ENCODE peak calls at places on chromosomes 13 and 19, in nine cellular contexts. M is T-helper 1 cell; G is NCI-H774; E is activated CD4-positive, alpha-beta T cell treated with anti-CD3 and anti-CD28 coated beads for 24 hours; J is EH; V is brain microvascular endothelial cell; L is NCI-H460; K is ELF-1; H is activated T-helper 1 cell treated with Interleukin-2 at 50 U/mL for 16 hours. W is an unnamed sample.

GRCh38 chr13:64912141-64912540 is 2318.0 kb downstream of the PCDH9 start:
- DNase-seq in K (no peak), H (no peak), L (no peak), V (peak), M (no peak), E (no peak), J (peak), G (no peak), W (no peak)

GRCh38 chr13:44273991-44274810 is 99.4 kb upstream of the SERP2 start:
- DNase-seq in J (peak), H (no peak), V (no peak), L (no peak), M (no peak), E (peak), G (peak), K (no peak), W (no peak)

GRCh38 chr13:48138270-48138669 is 43.4 kb upstream of the MED4 start:
- DNase-seq in L (no peak), G (no peak), K (no peak), H (no peak), V (no peak), M (no peak), J (no peak), E (peak), W (no peak)

GRCh38 chr19:7699422-7700127 is 2.4 kb downstream of the FCER2 start:
- DNase-seq in K (no peak), J (no peak), H (no peak), G (no peak), L (no peak), V (no peak), M (no peak), E (peak), W (no peak)

GRCh38 chr13:23871616-23872220 is 17.5 kb downstream of the MIPEP start:
- DNase-seq in J (peak), K (no peak), L (peak), H (no peak), G (peak), M (no peak), E (no peak), V (no peak), W (no peak)

GRCh38 chr19:48433337-48433736 is 12.4 kb upstream of the GRWD1 start:
- DNase-seq in M (no peak), E (no peak), L (no peak), H (no peak), K (no peak), G (no peak), V (no peak), J (no peak), W (no peak)

GRCh38 chr13:57933606-57934005 is 302.1 kb downstream of the PCDH17 start:
- DNase-seq in L (no peak), G (no peak), V (no peak), H (no peak), M (no peak), K (no peak), J (no peak), E (no peak), W (no peak)

GRCh38 chr13:23505007-23505406 is 65.2 kb upstream of the TNFRSF19 start:
- DNase-seq in J (peak), H (no peak), K (peak), V (peak), M (no peak), G (no peak), L (no peak), E (no peak), W (no peak)

GRCh38 chr13:38421590-38422560 is 72.2 kb downstream of the UFM1 start:
- DNase-seq in K (no peak), V (peak), J (no peak), M (no peak), H (no peak), E (no peak), G (no peak), L (no peak), W (no peak)

GRCh38 chr19:53647350-53647749 is 15.6 kb downstream of the DPRX start:
- DNase-seq in H (no peak), J (no peak), K (peak), G (no peak), M (no peak), L (no peak), V (no peak), E (no peak), W (no peak)

GRCh38 chr13:93727301-93728141 is 500.9 kb downstream of the GPC6 start:
- DNase-seq in L (no peak), V (peak), E (no peak), H (no peak), G (no peak), K (no peak), J (peak), M (no peak), W (no peak)

GRCh38 chr13:71087006-71087405 is 780.0 kb downstream of the DACH1 start:
- DNase-seq in K (no peak), M (no peak), V (no peak), L (no peak), H (no peak), J (no peak), G (no peak), E (no peak), W (no peak)

GRCh38 chr13:39612023-39612637 is 9.1 kb upstream of the LHFPL6 start:
- DNase-seq in H (no peak), K (no peak), V (peak), L (peak), E (peak), G (peak), J (peak), M (peak), W (no peak)

GRCh38 chr13:55538424-55538823 is 1602.3 kb upstream of the PRR20A start:
- DNase-seq in J (no peak), V (no peak), H (no peak), E (no peak), L (no peak), G (no peak), M (no peak), K (no peak), W (no peak)

GRCh38 chr13:20254076-20254475 is 22.0 kb upstream of the GJB6 start:
- DNase-seq in M (no peak), G (no peak), J (no peak), V (no peak), E (no peak), L (no peak), H (no peak), K (no peak), W (no peak)

GRCh38 chr19:50500060-50500752 is 10.8 kb downstream of the JOSD2 start:
- DNase-seq in J (no peak), H (no peak), E (no peak), L (no peak), K (peak), G (no peak), M (no peak), V (no peak), W (no peak)

GRCh38 chr13:107458269-107458668 is 757.1 kb downstream of the LIG4 start:
- DNase-seq in L (no peak), G (peak), K (no peak), E (no peak), J (no peak), M (no peak), V (no peak), H (no peak), W (peak)

GRCh38 chr13:67296511-67296910 is 66.4 kb upstream of the PCDH9 start:
- DNase-seq in G (no peak), V (peak), M (no peak), K (no peak), H (no peak), E (no peak), L (no peak), J (no peak), W (no peak)

GRCh38 chr13:112444001-112444311 is 67.8 kb downstream of the SPACA7 start:
- DNase-seq in M (no peak), G (peak), L (peak), J (peak), E (peak), K (peak), V (peak), H (no peak), W (peak)

GRCh38 chr13:30457306-30457891 is 8.3 kb downstream of the HMGB1 start:
- DNase-seq in K (no peak), E (no peak), G (no peak), J (no peak), V (no peak), M (no peak), L (no peak), H (no peak), W (no peak)

GRCh38 chr13:35953537-35954206 is 177.5 kb downstream of the DCLK1 start:
- DNase-seq in H (no peak), G (peak), V (peak), K (peak), J (peak), E (no peak), M (no peak), L (peak), W (peak)

GRCh38 chr13:82447452-82448030 is 1434.7 kb downstream of the SLITRK1 start:
- DNase-seq in V (no peak), G (no peak), J (no peak), H (no peak), E (no peak), L (no peak), M (no peak), K (no peak), W (no peak)

GRCh38 chr19:2992958-2993357 is 15.6 kb downstream of the TLE6 start:
- DNase-seq in H (no peak), V (no peak), E (no peak), G (no peak), L (no peak), J (no peak), K (no peak), M (no peak), W (no peak)

GRCh38 chr13:71285700-71286099 is 581.3 kb downstream of the DACH1 start:
- DNase-seq in V (no peak), J (no peak), K (no peak), G (no peak), M (no peak), E (no peak), H (no peak), L (no peak), W (no peak)

GRCh38 chr19:4233282-4233853 is 4.0 kb downstream of the EBI3 start:
- DNase-seq in G (peak), E (peak), V (peak), H (peak), M (peak), J (peak), K (peak), L (peak), W (no peak)

GRCh38 chr19:10402441-10403038 is 802 bp downstream of the CDC37 start:
- DNase-seq in H (no peak), J (peak), G (no peak), L (no peak), V (no peak), E (no peak), M (no peak), K (peak), W (no peak)